ENCODE peak calls at places on chromosomes 13 and 19, in six cellular contexts. X is AG04449, E is A549, L is epithelial cell of proximal tubule, W is choroid plexus epithelial cell, F is psoas muscle. G is an unnamed sample.

GRCh38 chr19:30334841-30335240 is 37.3 kb upstream of the ZNF536 start:
- DNase-seq in F (no peak), X (no peak), L (no peak), W (no peak), E (no peak), G (no peak)

GRCh38 chr13:31048521-31048920 is 113.2 kb downstream of the HSPH1 start:
- DNase-seq in F (no peak), L (no peak), E (no peak), W (no peak), X (no peak), G (no peak)

GRCh38 chr13:104737713-104738112 is 1671.5 kb upstream of the SLC10A2 start:
- DNase-seq in X (no peak), W (no peak), F (no peak), E (no peak), L (no peak), G (no peak)

GRCh38 chr19:17390665-17391370 is 3.2 kb downstream of the CCDC194 start:
- DNase-seq in W (peak), L (no peak), F (peak), X (peak), E (peak), G (peak)

GRCh38 chr13:112768795-112769411 is 79.1 kb downstream of the ATP11A start:
- DNase-seq in X (no peak), E (no peak), F (peak), L (no peak), W (no peak), G (no peak)

GRCh38 chr13:98626298-98626940 is 49.5 kb upstream of the STK24 start:
- DNase-seq in F (no peak), E (no peak), L (no peak), W (peak), X (no peak), G (no peak)

GRCh38 chr19:41706741-41707501 is 1.5 kb upstream of the CEACAM5 start:
- DNase-seq in E (peak), F (peak), L (no peak), W (peak), X (no peak), G (peak)

GRCh38 chr13:114199961-114200672 is 21.1 kb downstream of the CFAP97D2 start:
- DNase-seq in W (no peak), L (no peak), F (no peak), E (no peak), X (no peak), G (no peak)

GRCh38 chr19:39411832-39412099 is 703 bp upstream of the PLEKHG2 start:
- DNase-seq in W (peak), E (peak), F (peak), L (peak), X (no peak), G (peak)

GRCh38 chr13:22000191-22000590 is 329.3 kb downstream of the FGF9 start:
- DNase-seq in X (no peak), F (no peak), L (no peak), W (no peak), E (no peak), G (no peak)

GRCh38 chr19:38634757-38635482 is 12.5 kb upstream of the ACTN4 start:
- DNase-seq in F (peak), L (no peak), X (no peak), E (peak), W (peak), G (peak)

DNA sequence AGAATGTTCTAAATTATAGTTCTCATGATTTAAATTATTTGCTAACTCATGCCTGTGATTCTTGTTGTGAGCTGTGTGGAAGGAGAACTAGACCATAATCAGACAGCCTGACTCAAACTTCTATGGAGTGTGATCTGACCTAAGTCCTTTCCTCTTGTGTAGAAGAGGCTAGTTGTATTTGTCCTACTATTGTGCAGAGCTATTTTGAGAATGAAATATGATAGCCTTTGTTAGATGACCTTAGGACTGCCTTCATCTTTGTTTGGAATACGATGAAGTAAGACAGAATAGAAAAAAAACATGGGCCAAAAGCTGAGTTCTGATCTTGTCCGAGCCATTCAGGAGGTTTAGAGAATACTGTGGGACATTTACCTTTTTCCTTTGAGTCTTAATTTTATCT is 119.4 kb downstream of the STOML3 start:
- DNase-seq in L (no peak), F (no peak), X (no peak), E (no peak), W (no peak), G (no peak)
- TF ChIP-seq CTCF in L (no peak), F (no peak), X (no peak), E (no peak), W (no peak), G (no peak)

DNA sequence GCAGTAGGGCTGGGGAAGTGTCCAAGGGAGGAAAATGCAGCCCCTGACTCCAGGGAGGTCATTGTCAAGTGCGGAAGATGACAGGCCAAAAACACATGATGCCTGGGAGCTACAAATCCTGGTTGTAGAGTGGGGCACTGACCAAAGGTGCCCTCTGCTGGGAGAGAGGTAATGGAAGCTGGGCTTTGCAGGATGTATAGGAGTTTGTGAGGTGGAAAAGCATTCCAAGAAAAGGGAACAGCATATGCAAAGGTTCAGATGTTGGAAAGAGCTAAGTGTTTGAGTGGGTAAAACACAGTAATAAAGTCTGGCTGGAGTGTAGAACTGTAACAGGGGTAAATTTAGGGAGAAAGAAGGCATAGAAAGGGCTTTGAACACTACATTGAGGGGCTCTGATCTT is 46.9 kb upstream of the PTPRS start:
- DNase-seq in X (no peak), F (no peak), L (no peak), W (no peak), E (no peak), G (no peak)
- TF ChIP-seq CTCF in X (no peak), F (no peak), L (no peak), W (no peak), E (no peak), G (no peak)

GRCh38 chr19:58466760-58467589 is at the start of gene ZNF324:
- DNase-seq in F (peak), W (peak), L (no peak), X (peak), E (peak), G (peak)
- TF ChIP-seq CTCF in F (no peak), W (peak), L (no peak), X (no peak), E (no peak), G (no peak)

DNA sequence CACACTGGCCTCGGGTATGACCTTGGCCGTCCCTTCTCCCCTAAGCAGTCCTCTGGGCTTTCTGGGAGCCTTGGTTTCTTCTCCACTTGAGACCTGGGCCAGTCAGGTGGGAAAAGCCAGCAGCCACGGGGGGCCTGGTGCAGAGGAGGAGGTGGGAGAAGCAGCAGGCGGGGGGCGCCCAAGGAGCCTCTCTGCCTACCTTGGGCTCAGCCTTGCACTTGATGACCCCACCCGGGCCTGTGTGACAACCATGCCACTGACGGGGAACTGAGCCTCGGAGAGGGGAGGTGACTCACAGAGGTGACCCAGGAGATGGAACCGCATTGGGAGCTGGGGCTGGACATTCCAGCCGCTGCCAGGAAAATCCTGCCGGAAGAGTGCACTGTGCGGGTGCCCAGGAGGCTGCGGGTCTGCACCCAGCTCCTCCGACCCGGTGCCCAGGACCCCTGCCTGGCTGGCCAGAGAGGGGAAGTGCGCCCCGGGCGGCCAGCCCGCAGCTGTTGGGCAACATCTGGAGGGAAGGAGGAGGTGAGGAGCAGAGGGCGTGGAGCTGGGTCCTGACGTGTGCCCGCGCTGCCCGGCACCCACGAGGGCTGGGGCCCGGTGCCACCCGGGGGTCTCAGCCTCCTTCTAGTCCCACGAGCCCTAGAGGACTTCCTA is 23.4 kb upstream of the SLC7A10 start:
- DNase-seq in E (peak), X (no peak), F (peak), L (no peak), W (no peak), G (no peak)
- TF ChIP-seq CTCF in E (peak), X (no peak), F (no peak), L (no peak), W (no peak), G (no peak)

GRCh38 chr13:65653548-65654078 is 1576.5 kb downstream of the PCDH9 start:
- DNase-seq in W (no peak), E (no peak), L (no peak), X (no peak), F (no peak), G (no peak)

GRCh38 chr13:65660696-65661095 is 1569.4 kb downstream of the PCDH9 start:
- DNase-seq in W (no peak), X (no peak), F (no peak), L (no peak), E (no peak), G (no peak)

GRCh38 chr13:65656740-65657329 is 1573.3 kb downstream of the PCDH9 start:
- DNase-seq in X (no peak), L (no peak), W (peak), F (no peak), E (peak), G (no peak)
- TF ChIP-seq CTCF in X (peak), L (peak), W (peak), F (peak), E (peak), G (peak)

GRCh38 chr19:7533925-7534480 is 1.5 kb upstream of the PNPLA6 start:
- DNase-seq in E (peak), F (peak), L (no peak), X (no peak), W (peak), G (peak)

GRCh38 chr19:7534531-7534980 is 961 bp upstream of the PNPLA6 start:
- DNase-seq in F (peak), E (peak), W (peak), X (no peak), L (no peak), G (peak)

GRCh38 chr19:7533281-7533819 is 2.2 kb upstream of the PNPLA6 start:
- DNase-seq in L (no peak), F (peak), X (no peak), W (peak), E (no peak), G (no peak)

GRCh38 chr19:7535035-7535992 is at the start of gene PNPLA6:
- DNase-seq in L (no peak), X (no peak), F (peak), W (peak), E (peak), G (peak)

GRCh38 chr19:7535993-7536685 is 622 bp downstream of the PNPLA6 start:
- DNase-seq in X (no peak), F (no peak), W (no peak), E (no peak), L (no peak), G (no peak)
- TF ChIP-seq CTCF in X (no peak), F (no peak), W (no peak), E (no peak), L (no peak), G (no peak)

GRCh38 chr19:1782501-1782900 is 29.2 kb downstream of the ONECUT3 start:
- DNase-seq in F (no peak), W (no peak), L (no peak), X (no peak), E (no peak), G (no peak)
- TF ChIP-seq CTCF in F (no peak), W (no peak), L (no peak), X (no peak), E (no peak), G (no peak)

DNA sequence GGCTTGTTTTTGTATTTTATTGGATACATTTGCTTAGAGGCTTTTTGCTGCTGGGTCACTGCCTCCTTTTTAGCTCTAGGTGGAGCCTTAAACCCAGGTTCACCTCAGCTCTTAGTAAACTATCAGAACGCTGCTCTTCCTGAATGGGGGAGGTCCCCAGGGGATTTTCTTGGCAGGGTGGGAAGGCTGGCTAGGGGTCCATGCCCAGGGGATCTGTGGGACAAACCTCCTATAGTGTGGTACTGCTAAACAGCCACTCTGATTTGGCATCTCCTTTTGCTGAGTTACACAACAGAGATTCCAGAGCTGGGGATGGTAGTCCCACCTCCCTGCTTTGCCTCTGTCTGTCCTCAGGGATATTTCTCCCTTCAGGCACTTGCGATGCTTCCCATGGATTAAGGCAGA is 204.9 kb downstream of the ZIC5 start:
- DNase-seq in W (peak), F (no peak), E (no peak), L (no peak), X (no peak), G (no peak)
- TF ChIP-seq CTCF in W (peak), F (no peak), E (no peak), L (peak), X (no peak), G (no peak)

GRCh38 chr19:2495651-2496316 is 19.9 kb downstream of the GADD45B start:
- DNase-seq in E (no peak), W (no peak), L (no peak), F (peak), X (no peak), G (no peak)

GRCh38 chr19:2494447-2495129 is 18.7 kb downstream of the GADD45B start:
- DNase-seq in W (peak), F (peak), E (no peak), X (no peak), L (no peak), G (peak)

GRCh38 chr19:2497186-2497585 is 21.3 kb downstream of the GADD45B start:
- DNase-seq in W (no peak), X (no peak), F (no peak), L (no peak), E (no peak), G (no peak)

GRCh38 chr19:2494084-2494446 is 18.1 kb downstream of the GADD45B start:
- DNase-seq in F (peak), E (no peak), L (no peak), X (no peak), W (peak), G (peak)

GRCh38 chr19:2495130-2495641 is 19.3 kb downstream of the GADD45B start:
- DNase-seq in W (peak), F (peak), X (no peak), E (peak), L (no peak), G (no peak)
- TF ChIP-seq CTCF in W (no peak), F (no peak), X (no peak), E (no peak), L (no peak), G (no peak)

G was measured in GM13977.